ENCODE peak calls at places on chromosomes 1 and 21, in nine cellular contexts. I is ascending aorta; C is naive thymus-derived CD4-positive, alpha-beta T cell; Y is OCI-LY7; D is RWPE2; S is adipocyte; R is spleen; E is pancreas; T is K562. G is an unnamed sample.

GRCh38 chr1:234515821-234516241 is 36.9 kb upstream of the TARBP1 start:
- DNase-seq in I (no peak), C (no peak), Y (no peak), D (no peak), S (peak), R (no peak), E (no peak), T (no peak), G (peak)

GRCh38 chr1:109617291-109617801 is 2.1 kb downstream of the GNAT2 start:
- DNase-seq in I (no peak), C (no peak), Y (peak), D (no peak), S (peak), R (no peak), E (no peak), T (peak), G (peak)

GRCh38 chr1:239058190-239058589 is 328.2 kb upstream of the CHRM3 start:
- DNase-seq in I (no peak), C (no peak), Y (no peak), D (no peak), S (no peak), R (no peak), E (no peak), T (no peak), G (no peak)

GRCh38 chr1:159826436-159827101 is at the start of gene SLAMF8:
- DNase-seq in I (peak), C (peak), Y (no peak), D (no peak), S (no peak), R (peak), E (no peak), T (no peak), G (no peak)

GRCh38 chr1:198605880-198606458 is 32.9 kb upstream of the PTPRC start:
- DNase-seq in I (no peak), C (no peak), Y (no peak), D (no peak), S (peak), R (no peak), E (no peak), T (no peak), G (peak)

GRCh38 chr1:235008239-235008638 is 120.4 kb downstream of the TOMM20 start:
- DNase-seq in I (no peak), C (no peak), Y (no peak), D (no peak), S (no peak), R (no peak), E (no peak), T (no peak), G (no peak)

GRCh38 chr1:154931940-154932487 is 4.5 kb downstream of the PMVK start:
- DNase-seq in I (no peak), C (no peak), Y (no peak), D (peak), S (no peak), R (no peak), E (peak), T (no peak), G (no peak)

GRCh38 chr1:181951213-181951612 is 110.3 kb downstream of the ZNF648 start:
- DNase-seq in I (no peak), C (no peak), Y (no peak), D (no peak), S (no peak), R (no peak), E (no peak), T (no peak), G (no peak)

GRCh38 chr1:230982698-230983097 is 3.8 kb downstream of the ARV1 start:
- DNase-seq in I (no peak), C (no peak), Y (no peak), D (no peak), S (peak), R (no peak), E (no peak), T (no peak), G (no peak)

GRCh38 chr1:232143315-232143886 is 486.5 kb downstream of the SIPA1L2 start:
- DNase-seq in I (no peak), C (no peak), Y (no peak), D (no peak), S (no peak), R (no peak), E (no peak), T (no peak), G (no peak)

GRCh38 chr1:154609398-154610380 is 1.7 kb upstream of the ADAR start:
- DNase-seq in I (no peak), C (peak), Y (peak), D (no peak), S (peak), R (no peak), E (no peak), T (no peak), G (no peak)

GRCh38 chr1:219858980-219859379 is 69.4 kb downstream of the SLC30A10 start:
- DNase-seq in I (no peak), C (no peak), Y (no peak), D (no peak), S (no peak), R (no peak), E (no peak), T (no peak), G (no peak)

GRCh38 chr1:5099018-5099417 is 444.6 kb downstream of the AJAP1 start:
- DNase-seq in I (no peak), C (no peak), Y (no peak), D (no peak), S (no peak), R (no peak), E (no peak), T (no peak), G (no peak)

GRCh38 chr21:36783612-36784383 is 84.9 kb downstream of the SIM2 start:
- DNase-seq in I (no peak), C (no peak), Y (no peak), D (no peak), S (peak), R (no peak), E (no peak), T (no peak), G (peak)

GRCh38 chr1:86069757-86070145 is 86.8 kb downstream of the COL24A1 start:
- DNase-seq in I (no peak), C (no peak), Y (no peak), D (no peak), S (peak), R (no peak), E (no peak), T (no peak), G (peak)

GRCh38 chr1:241927321-241927720 is 30.2 kb upstream of the BECN2 start:
- DNase-seq in I (no peak), C (no peak), Y (no peak), D (no peak), S (no peak), R (no peak), E (no peak), T (no peak), G (no peak)

GRCh38 chr1:216075339-216075738 is 347.9 kb downstream of the USH2A start:
- DNase-seq in I (no peak), C (no peak), Y (no peak), D (no peak), S (peak), R (no peak), E (no peak), T (no peak), G (no peak)

GRCh38 chr1:112797221-112797620 is 82.1 kb upstream of the PPM1J start:
- DNase-seq in I (no peak), C (no peak), Y (no peak), D (no peak), S (no peak), R (no peak), E (no peak), T (no peak), G (no peak)

GRCh38 chr1:237120683-237121082 is 78.7 kb downstream of the RYR2 start:
- DNase-seq in I (no peak), C (no peak), Y (no peak), D (no peak), S (no peak), R (no peak), E (no peak), T (no peak), G (no peak)

GRCh38 chr1:116725798-116726197 is 28.4 kb upstream of the CD2 start:
- DNase-seq in I (no peak), C (no peak), Y (no peak), D (no peak), S (no peak), R (no peak), E (no peak), T (no peak), G (no peak)

GRCh38 chr1:99481391-99481996 is 164.4 kb upstream of the PALMD start:
- DNase-seq in I (no peak), C (peak), Y (peak), D (no peak), S (peak), R (no peak), E (no peak), T (peak), G (peak)

GRCh38 chr1:226779536-226779935 is 40.5 kb upstream of the ITPKB start:
- DNase-seq in I (no peak), C (peak), Y (no peak), D (no peak), S (no peak), R (no peak), E (no peak), T (no peak), G (no peak)

GRCh38 chr1:204289280-204289679 is 70.4 kb downstream of the PLEKHA6 start:
- DNase-seq in I (no peak), C (no peak), Y (no peak), D (no peak), S (no peak), R (no peak), E (no peak), T (no peak), G (no peak)

GRCh38 chr1:204286841-204287387 is 72.8 kb downstream of the PLEKHA6 start:
- DNase-seq in I (no peak), C (peak), Y (peak), D (no peak), S (peak), R (no peak), E (no peak), T (no peak), G (no peak)

GRCh38 chr1:204287466-204287881 is 72.3 kb downstream of the PLEKHA6 start:
- DNase-seq in I (no peak), C (no peak), Y (no peak), D (no peak), S (no peak), R (no peak), E (no peak), T (no peak), G (no peak)

GRCh38 chr1:204286323-204286714 is 72.5 kb upstream of the GOLT1A start:
- DNase-seq in I (no peak), C (no peak), Y (peak), D (no peak), S (no peak), R (no peak), E (no peak), T (no peak), G (no peak)

DNA sequence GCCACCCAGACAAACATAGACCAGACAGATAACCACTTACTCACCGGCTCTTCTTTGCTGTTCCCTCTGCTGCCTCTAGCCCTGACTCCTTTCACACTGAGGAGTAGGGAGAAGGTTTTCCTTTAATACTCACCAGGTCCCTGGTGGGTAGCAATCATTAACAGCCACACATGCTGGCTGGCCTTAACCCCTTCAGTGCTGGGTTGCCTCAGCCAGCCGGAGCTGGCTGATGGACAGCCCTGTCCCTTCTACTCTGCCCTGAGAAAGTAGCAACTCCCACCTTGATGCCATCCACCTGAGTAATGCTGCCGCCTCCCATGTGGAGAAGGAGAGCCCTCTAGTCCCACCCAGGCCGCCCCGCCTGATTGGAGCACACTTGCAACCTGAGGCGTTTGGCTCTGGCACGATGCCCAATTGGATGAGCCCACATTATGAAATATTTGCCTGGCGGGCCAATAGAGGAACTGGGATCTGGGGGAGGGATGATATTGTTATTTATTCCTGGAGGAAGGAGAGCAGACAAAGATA is 71.6 kb downstream of the PLEKHA6 start:
- DNase-seq in I (no peak), C (no peak), Y (no peak), D (peak), S (no peak), R (no peak), E (peak), T (no peak), G (no peak)
- H3K4me3 ChIP-seq in I (no peak), C (no peak), Y (no peak), D (no peak), S (no peak), R (no peak), E (peak), T (no peak), G (no peak)

GRCh38 chr1:174206148-174206826 is 47.0 kb downstream of the RABGAP1L start:
- DNase-seq in I (no peak), C (no peak), Y (no peak), D (no peak), S (no peak), R (no peak), E (no peak), T (no peak), G (no peak)

GRCh38 chr1:174200746-174201145 is 41.4 kb downstream of the RABGAP1L start:
- DNase-seq in I (no peak), C (peak), Y (no peak), D (no peak), S (no peak), R (no peak), E (no peak), T (no peak), G (no peak)

GRCh38 chr1:174209347-174210187 is 50.2 kb downstream of the RABGAP1L start:
- DNase-seq in I (no peak), C (no peak), Y (no peak), D (no peak), S (no peak), R (no peak), E (no peak), T (no peak), G (no peak)

GRCh38 chr1:174204697-174205308 is 45.5 kb downstream of the RABGAP1L start:
- DNase-seq in I (no peak), C (no peak), Y (no peak), D (no peak), S (no peak), R (no peak), E (no peak), T (no peak), G (no peak)
- H3K4me3 ChIP-seq in I (no peak), C (no peak), Y (no peak), D (no peak), S (no peak), R (no peak), E (no peak), T (peak), G (no peak)

GRCh38 chr1:41487729-41488598 is 3.5 kb upstream of the EDN2 start:
- DNase-seq in I (no peak), C (no peak), Y (no peak), D (no peak), S (no peak), R (no peak), E (peak), T (no peak), G (no peak)

GRCh38 chr1:41488599-41488905 is 4.1 kb upstream of the EDN2 start:
- DNase-seq in I (no peak), C (no peak), Y (no peak), D (no peak), S (no peak), R (no peak), E (peak), T (no peak), G (no peak)

GRCh38 chr1:41486053-41486891 is 1.8 kb upstream of the EDN2 start:
- DNase-seq in I (no peak), C (no peak), Y (no peak), D (no peak), S (peak), R (peak), E (peak), T (no peak), G (peak)

GRCh38 chr1:41485605-41486004 is 1.1 kb upstream of the EDN2 start:
- DNase-seq in I (no peak), C (no peak), Y (no peak), D (no peak), S (peak), R (peak), E (peak), T (peak), G (no peak)

GRCh38 chr1:41486892-41487728 is 2.6 kb upstream of the EDN2 start:
- DNase-seq in I (no peak), C (no peak), Y (no peak), D (no peak), S (no peak), R (peak), E (peak), T (no peak), G (no peak)
- H3K4me3 ChIP-seq in I (no peak), C (no peak), Y (no peak), D (no peak), S (no peak), R (no peak), E (no peak), T (no peak), G (peak)

DNA sequence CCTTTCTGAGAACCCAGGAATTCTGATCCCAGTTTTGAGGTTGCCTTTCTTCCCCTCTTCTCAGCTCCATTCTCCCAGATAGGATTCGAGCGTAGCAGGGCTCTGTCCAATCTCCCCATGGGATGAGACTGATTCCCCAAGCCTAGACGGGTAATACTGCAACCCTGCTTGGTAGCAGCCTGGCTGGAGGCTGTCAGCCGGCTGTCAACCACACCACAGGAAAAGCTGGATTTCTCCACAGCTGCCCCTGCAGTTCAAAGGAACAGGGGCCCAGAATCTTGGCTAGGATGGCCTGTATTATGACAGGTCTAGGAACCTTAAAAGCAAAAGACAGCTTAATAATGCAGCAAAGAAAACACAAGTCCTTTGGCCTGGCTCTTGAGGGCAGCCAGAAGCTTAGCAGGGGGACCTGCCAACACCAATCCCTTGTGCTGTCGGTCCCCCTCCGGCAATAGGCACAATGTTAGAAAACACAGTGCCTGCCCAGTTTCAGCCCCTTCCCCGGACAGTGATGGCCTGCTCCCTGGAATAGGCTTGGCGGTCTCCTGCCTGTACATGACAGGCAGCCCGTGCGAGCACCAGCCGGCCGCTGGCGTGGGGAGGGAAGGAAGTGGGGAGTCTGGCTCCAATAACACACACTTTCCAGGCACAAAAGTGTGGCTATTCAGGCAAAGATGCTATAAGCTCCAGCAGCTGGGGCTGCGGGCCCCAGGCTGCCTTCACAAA is 90.6 kb downstream of the TRABD2B start:
- DNase-seq in I (no peak), C (no peak), Y (no peak), D (no peak), S (no peak), R (no peak), E (no peak), T (no peak), G (no peak)
- H3K4me3 ChIP-seq in I (no peak), C (no peak), Y (no peak), D (no peak), S (no peak), R (no peak), E (no peak), T (no peak), G (no peak)

DNA sequence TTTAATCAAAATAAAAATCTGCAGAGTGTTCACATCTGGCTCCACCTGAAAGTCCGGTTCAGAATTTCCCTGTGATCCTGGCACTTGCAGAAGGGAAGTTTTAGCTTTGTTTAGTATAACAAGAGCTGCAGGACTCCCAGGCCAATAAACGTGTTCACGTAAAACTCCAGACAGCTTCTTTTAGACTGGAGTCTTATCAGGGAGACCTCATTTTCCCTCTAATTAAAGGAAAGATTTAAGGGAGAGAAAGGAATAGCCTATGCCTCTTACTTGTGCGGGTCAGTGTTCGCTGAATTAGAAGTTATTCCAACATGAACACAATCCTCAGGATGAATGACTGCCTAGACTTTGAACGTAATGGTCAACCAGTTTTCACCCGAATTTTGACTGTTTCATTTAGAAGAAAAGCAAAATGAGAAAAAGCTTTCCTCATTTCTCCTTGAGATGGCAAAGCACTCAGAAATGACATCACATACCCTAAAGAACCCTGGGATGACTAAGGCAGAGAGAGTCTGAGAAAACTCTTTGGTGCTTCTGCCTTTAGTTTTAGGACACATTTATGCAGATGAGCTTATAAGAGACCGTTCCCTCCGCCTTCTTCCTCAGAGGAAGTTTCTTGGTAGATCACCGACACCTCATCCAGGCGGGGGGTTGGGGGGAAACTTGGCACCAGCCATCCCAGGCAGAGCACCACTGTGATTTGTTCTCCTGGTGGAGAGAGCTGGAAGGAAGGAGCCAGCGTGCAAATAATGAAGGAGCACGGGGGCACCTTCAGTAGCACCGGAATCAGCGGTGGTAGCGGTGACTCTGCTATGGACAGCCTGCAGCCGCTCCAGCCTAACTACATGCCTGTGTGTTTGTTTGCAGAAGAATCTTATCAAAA is 202.1 kb upstream of the SGIP1 start:
- DNase-seq in I (peak), C (peak), Y (peak), D (no peak), S (peak), R (peak), E (no peak), T (no peak), G (peak)
- H3K4me3 ChIP-seq in I (peak), C (peak), Y (peak), D (no peak), S (peak), R (peak), E (peak), T (no peak), G (peak)

GRCh38 chr1:214511639-214511998 is 39.8 kb downstream of the PTPN14 start:
- DNase-seq in I (no peak), C (no peak), Y (no peak), D (no peak), S (no peak), R (no peak), E (no peak), T (no peak), G (no peak)

GRCh38 chr1:214514032-214514818 is 37.2 kb downstream of the PTPN14 start:
- DNase-seq in I (no peak), C (no peak), Y (no peak), D (no peak), S (peak), R (no peak), E (no peak), T (no peak), G (peak)

GRCh38 chr1:214514819-214515383 is 36.5 kb downstream of the PTPN14 start:
- DNase-seq in I (no peak), C (no peak), Y (no peak), D (no peak), S (no peak), R (no peak), E (no peak), T (no peak), G (no peak)

GRCh38 chr1:214510914-214511638 is 40.3 kb downstream of the PTPN14 start:
- DNase-seq in I (no peak), C (no peak), Y (no peak), D (no peak), S (no peak), R (no peak), E (no peak), T (no peak), G (no peak)

GRCh38 chr1:214513394-214513793 is 38.0 kb downstream of the PTPN14 start:
- DNase-seq in I (no peak), C (no peak), Y (no peak), D (no peak), S (no peak), R (no peak), E (no peak), T (no peak), G (no peak)
- H3K4me3 ChIP-seq in I (no peak), C (no peak), Y (no peak), D (no peak), S (no peak), R (no peak), E (no peak), T (no peak), G (no peak)

GRCh38 chr1:7752512-7753417 is 18.3 kb upstream of the VAMP3 start:
- DNase-seq in I (peak), C (peak), Y (peak), D (no peak), S (peak), R (no peak), E (no peak), T (peak), G (peak)
- H3K4me3 ChIP-seq in I (peak), C (no peak), Y (no peak), D (no peak), S (peak), R (no peak), E (no peak), T (no peak), G (peak)

G was measured in astrocyte of the cerebellum.